ENCODE peak calls at places on chromosomes 13 and 19, in four cellular contexts. K, D, B and C are unnamed samples.

GRCh38 chr19:48487944-48488343 is 18.8 kb downstream of the CYTH2 start:
- DNase-seq in K (no peak), D (peak; percentile 86), B (no peak), C (no peak)

GRCh38 chr13:21047087-21047486 is 14.3 kb downstream of the LATS2 start:
- DNase-seq in K (no peak), D (no peak), B (no peak), C (no peak)

GRCh38 chr19:54262066-54262465 is 5.0 kb upstream of the LILRB5 start:
- DNase-seq in K (no peak), D (peak; percentile 59), B (no peak), C (no peak)

GRCh38 chr19:40923934-40924391 is 41.9 kb upstream of the CYP2A7 start:
- DNase-seq in K (no peak), D (peak; percentile 86), B (no peak), C (no peak)

GRCh38 chr19:1070931-1071791 is 4.2 kb downstream of the ARHGAP45 start:
- DNase-seq in K (no peak), D (no peak), B (no peak), C (no peak)

GRCh38 chr13:21812192-21812626 is 141.3 kb downstream of the FGF9 start:
- DNase-seq in K (no peak), D (no peak), B (no peak), C (no peak)

GRCh38 chr19:3433313-3433712 is 47.0 kb downstream of the SMIM24 start:
- DNase-seq in K (no peak), D (no peak), B (no peak), C (no peak)

GRCh38 chr13:31045621-31046081 is 113.2 kb downstream of the TEX26 start:
- DNase-seq in K (peak; percentile 86), D (peak; percentile 90), B (peak; percentile 73), C (peak; percentile 85)

GRCh38 chr19:38932425-38933179 is 1.9 kb downstream of the MRPS12 start:
- DNase-seq in K (no peak), D (no peak), B (no peak), C (no peak)

GRCh38 chr19:1401138-1401888 is at the start of gene GAMT:
- DNase-seq in K (no peak), D (no peak), B (peak; percentile 50), C (no peak)

GRCh38 chr13:39575641-39576238 is 27.3 kb downstream of the LHFPL6 start:
- DNase-seq in K (no peak), D (no peak), B (no peak), C (no peak)

GRCh38 chr13:42170029-42170428 is 101.9 kb upstream of the AKAP11 start:
- DNase-seq in K (no peak), D (no peak), B (no peak), C (no peak)

GRCh38 chr13:113142876-113143275 is 15.6 kb upstream of the PROZ start:
- DNase-seq in K (no peak), D (no peak), B (no peak), C (no peak)

GRCh38 chr13:71149498-71150363 is 717.3 kb downstream of the DACH1 start:
- DNase-seq in K (no peak), D (no peak), B (no peak), C (no peak)

GRCh38 chr19:31641591-31641990 is 292.4 kb upstream of the TSHZ3 start:
- DNase-seq in K (no peak), D (no peak), B (no peak), C (no peak)

GRCh38 chr13:75959861-75960481 is 323.8 kb downstream of the LMO7 start:
- DNase-seq in K (no peak), D (no peak), B (no peak), C (no peak)

GRCh38 chr13:39623466-39623865 is 20.5 kb upstream of the LHFPL6 start:
- DNase-seq in K (no peak), D (no peak), B (no peak), C (no peak)

GRCh38 chr19:52307275-52307674 is 10.3 kb downstream of the ZNF480 start:
- DNase-seq in K (no peak), D (no peak), B (no peak), C (no peak)

GRCh38 chr13:82647540-82647939 is 1234.7 kb downstream of the SLITRK1 start:
- DNase-seq in K (no peak), D (no peak), B (no peak), C (no peak)

GRCh38 chr19:30882411-30883005 is 466.7 kb downstream of the TSHZ3 start:
- DNase-seq in K (no peak), D (no peak), B (no peak), C (no peak)

GRCh38 chr13:23427342-23428182 is 5.9 kb downstream of the SACS start:
- DNase-seq in K (peak; percentile 73), D (no peak), B (no peak), C (peak; percentile 78)

GRCh38 chr19:46904114-46905060 is 43.6 kb downstream of the ARHGAP35 start:
- DNase-seq in K (peak; percentile 34), D (no peak), B (no peak), C (peak; percentile 82)

GRCh38 chr13:50589651-50590054 is 253.8 kb downstream of the DLEU7 start:
- DNase-seq in K (peak; percentile 42), D (no peak), B (no peak), C (peak; percentile 66)

GRCh38 chr19:51615991-51616390 is 14.2 kb downstream of the SIGLEC5 start:
- DNase-seq in K (no peak), D (no peak), B (no peak), C (no peak)

GRCh38 chr19:48713041-48713863 is 6.3 kb downstream of the MAMSTR start:
- DNase-seq in K (no peak), D (no peak), B (no peak), C (no peak)

GRCh38 chr19:45469835-45470146 is 2.0 kb downstream of the FOSB start:
- DNase-seq in K (no peak), D (no peak), B (no peak), C (no peak)

GRCh38 chr13:95115525-95115924 is 185.7 kb downstream of the ABCC4 start:
- DNase-seq in K (no peak), D (no peak), B (no peak), C (no peak)

GRCh38 chr13:110713981-110714797 is 689 bp downstream of the ING1 start:
- DNase-seq in K (no peak), D (peak; percentile 81), B (peak; percentile 72), C (no peak)

GRCh38 chr13:110715395-110716234 is 2.1 kb downstream of the ING1 start:
- DNase-seq in K (peak; percentile 99), D (peak; percentile 99), B (peak; percentile 91), C (peak; percentile 99)

GRCh38 chr13:110713642-110713952 is at the start of gene ING1:
- DNase-seq in K (no peak), D (no peak), B (no peak), C (no peak)

GRCh38 chr13:110716235-110716505 is 2.7 kb downstream of the ING1 start:
- DNase-seq in K (no peak), D (no peak), B (peak; percentile 6), C (no peak)

GRCh38 chr13:110714798-110715394 is 1.4 kb downstream of the ING1 start:
- DNase-seq in K (no peak), D (peak; percentile 85), B (peak; percentile 42), C (no peak)
- TF ChIP-seq CTCF in K (no peak), D (no peak), B (no peak), C (peak; percentile 24)

GRCh38 chr19:37303591-37304171 is 67.2 kb upstream of the ZNF527 start:
- DNase-seq in K (no peak), D (no peak), B (no peak), C (no peak)
- H3K4me3 ChIP-seq in K (no peak overlapping the region), D (peak overlapping the region; percentile 51), B (no peak overlapping the region), C (peak overlapping the region; percentile 19)

DNA sequence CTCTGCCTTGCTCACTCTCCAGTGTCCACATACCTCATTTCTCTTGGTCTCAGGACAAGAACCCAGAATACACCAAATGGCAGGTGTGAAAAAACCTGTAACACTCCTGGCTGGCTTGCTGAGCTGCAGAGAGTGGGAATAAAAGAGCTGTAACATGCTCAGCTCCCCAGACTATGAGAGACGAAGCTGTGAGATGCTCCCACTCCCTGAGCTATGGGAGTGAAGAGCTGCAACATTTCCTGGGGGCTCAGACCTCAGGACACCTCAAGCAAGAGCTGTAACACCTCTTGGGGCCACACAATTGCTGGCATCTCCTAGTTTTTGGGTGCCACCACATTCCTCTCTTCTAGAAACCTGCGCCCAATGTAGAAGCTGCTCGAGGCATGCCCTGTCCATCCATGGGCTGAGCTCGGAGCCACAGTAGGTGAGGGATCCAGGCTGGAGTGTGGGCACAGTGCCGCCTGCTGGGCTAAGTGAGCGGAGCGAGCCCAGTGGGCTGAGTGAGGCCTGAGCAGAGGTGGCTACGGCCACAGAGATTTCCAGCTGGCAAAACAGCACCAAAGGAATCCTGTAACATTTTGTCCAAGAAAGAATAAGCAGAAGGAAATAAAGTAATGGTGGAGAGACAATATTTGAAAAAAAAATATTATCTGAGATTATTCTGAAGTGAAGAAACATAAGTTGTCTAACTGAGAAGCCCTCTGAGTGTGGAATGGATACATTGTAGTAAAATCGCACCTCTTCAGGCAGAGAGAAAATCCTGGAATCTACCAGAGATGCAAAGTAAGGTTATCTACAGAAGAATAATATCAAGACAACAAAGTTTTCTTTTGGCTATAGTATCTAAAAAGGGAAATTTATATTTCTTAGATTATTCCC is 186.2 kb upstream of the PCDH9 start:
- DNase-seq in K (peak; percentile 2), D (peak; percentile 72), B (no peak), C (no peak)
- TF ChIP-seq CTCF in K (peak; percentile 80), D (peak; percentile 57), B (no peak), C (peak; percentile 59)

GRCh38 chr13:36131931-36132297 is 732 bp upstream of the DCLK1 start:
- DNase-seq in K (no peak), D (peak; percentile 80), B (no peak), C (no peak)
- H3K4me3 ChIP-seq in K (no peak overlapping the region), D (no peak overlapping the region), B (no peak overlapping the region), C (no peak overlapping the region)

GRCh38 chr13:49066856-49067255 is 91.1 kb downstream of the FNDC3A start:
- DNase-seq in K (no peak), D (no peak), B (no peak), C (no peak)
- TF ChIP-seq CTCF in K (no peak), D (no peak), B (no peak), C (no peak)

GRCh38 chr19:35040826-35041547 is 534 bp upstream of the HPN start:
- DNase-seq in K (no peak), D (peak; percentile 96), B (no peak), C (no peak)
- H3K4me3 ChIP-seq in K (no peak overlapping the region), D (peak overlapping the region; percentile 39), B (peak overlapping the region; percentile 60), C (no peak overlapping the region)

GRCh38 chr19:19386373-19386869 is 19.1 kb upstream of the GATAD2A start:
- DNase-seq in K (no peak), D (no peak), B (no peak), C (no peak)
- TF ChIP-seq CTCF in K (peak; percentile 32), D (no peak), B (no peak), C (peak; percentile 40)

GRCh38 chr19:33905473-33905936 is 108.8 kb downstream of the KCTD15 start:
- DNase-seq in K (no peak), D (peak; percentile 72), B (no peak), C (no peak)
- H3K4me3 ChIP-seq in K (peak overlapping the region; percentile 4), D (peak overlapping the region; percentile 57), B (no peak overlapping the region), C (peak overlapping the region; percentile 43)